ENCODE peak calls at places on chromosomes 1 and 21, in ten cellular contexts. D, K, B, X, N, M, T, H, E and V are unnamed samples.

GRCh38 chr1:228274452-228275153 is 66.8 kb downstream of the OBSCN start:
- DNase-seq in D (no peak), M (no peak), X (no peak), E (no peak), N (peak), T (no peak), H (no peak), B (no peak), K (peak), V (no peak)

GRCh38 chr1:111739984-111740765 is 980 bp upstream of the INKA2 start:
- DNase-seq in B (no peak), H (peak), N (peak), X (peak), D (peak), T (peak), K (peak), M (peak), E (peak), V (peak)

GRCh38 chr1:95916616-95917015 is 682.6 kb downstream of the RWDD3 start:
- DNase-seq in N (no peak), D (peak), X (no peak), T (no peak), H (peak), E (no peak), K (no peak), B (no peak), M (no peak), V (peak)

GRCh38 chr1:29736582-29737188 is 500.4 kb downstream of the PTPRU start:
- DNase-seq in X (no peak), K (no peak), T (peak), E (no peak), M (peak), N (no peak), D (peak), B (no peak), H (peak), V (peak)

GRCh38 chr1:183961132-183961531 is 76.4 kb downstream of the COLGALT2 start:
- DNase-seq in H (no peak), X (no peak), D (no peak), B (no peak), E (no peak), T (no peak), K (no peak), M (no peak), N (no peak), V (no peak)

GRCh38 chr1:57623039-57623790 is 199.4 kb upstream of the DAB1 start:
- DNase-seq in E (no peak), B (no peak), T (no peak), K (no peak), H (peak), N (no peak), D (peak), M (no peak), X (no peak), V (no peak)

GRCh38 chr1:54976747-54977146 is 3.7 kb upstream of the TMEM61 start:
- DNase-seq in M (no peak), K (no peak), T (no peak), H (no peak), N (no peak), X (no peak), E (no peak), B (no peak), D (no peak), V (peak)

GRCh38 chr1:183069562-183070216 is 46.5 kb downstream of the LAMC1 start:
- DNase-seq in E (no peak), K (no peak), T (peak), N (no peak), D (peak), M (peak), H (no peak), B (no peak), X (no peak), V (peak)

GRCh38 chr21:10640446-10640845 is 119.1 kb downstream of the TPTE start:
- DNase-seq in T (no peak), X (no peak), K (no peak), N (no peak), D (no peak), B (no peak), E (no peak), M (no peak), H (no peak), V (no peak)

GRCh38 chr1:178282949-178283367 is 189.1 kb downstream of the RASAL2 start:
- DNase-seq in T (peak), E (no peak), H (peak), N (no peak), D (peak), X (no peak), M (peak), B (no peak), K (no peak), V (peak)

GRCh38 chr21:45768741-45769049 is 125.2 kb downstream of the PCBP3 start:
- DNase-seq in N (peak), B (no peak), M (no peak), X (no peak), H (no peak), E (no peak), K (no peak), D (no peak), T (no peak), V (no peak)

GRCh38 chr1:2355408-2356261 is 35.7 kb downstream of the MORN1 start:
- DNase-seq in X (no peak), H (no peak), K (peak), D (no peak), N (peak), M (no peak), B (no peak), T (no peak), E (no peak), V (no peak)

GRCh38 chr1:26786437-26787380 is 1.0 kb upstream of the PIGV start:
- DNase-seq in X (peak), M (no peak), T (peak), K (no peak), N (peak), E (peak), B (peak), H (peak), D (peak), V (no peak)

GRCh38 chr21:43276811-43277210 is 108.0 kb downstream of the CRYAA start:
- DNase-seq in B (no peak), N (no peak), E (no peak), D (no peak), T (no peak), M (no peak), H (no peak), K (no peak), X (no peak), V (no peak)

GRCh38 chr1:34695580-34695979 is 59.3 kb upstream of the GJB5 start:
- DNase-seq in N (no peak), B (no peak), H (no peak), E (no peak), T (no peak), X (no peak), D (no peak), K (no peak), M (no peak), V (no peak)

GRCh38 chr1:33719771-33720670 is 143.9 kb upstream of the HMGB4 start:
- DNase-seq in E (no peak), K (no peak), H (peak), N (no peak), B (no peak), D (no peak), T (no peak), X (no peak), M (no peak), V (no peak)

GRCh38 chr1:234212764-234213406 is 160.4 kb upstream of the COA6 start:
- DNase-seq in E (no peak), X (no peak), B (no peak), N (no peak), H (peak), D (peak), M (peak), K (no peak), T (peak), V (peak)

GRCh38 chr1:207186503-207186902 is 82.5 kb downstream of the C4BPA start:
- DNase-seq in H (peak), X (no peak), K (no peak), M (peak), E (no peak), N (no peak), D (peak), T (peak), B (no peak), V (peak)

GRCh38 chr1:207181838-207182237 is 77.8 kb downstream of the C4BPA start:
- DNase-seq in T (peak), X (no peak), K (no peak), H (peak), M (peak), N (no peak), B (no peak), E (no peak), D (peak), V (peak)
- TF ChIP-seq CTCF in T (peak), X (no peak), K (no peak), H (peak), M (peak), N (no peak), B (no peak), E (peak), D (peak), V (peak)

GRCh38 chr1:230770317-230770716 is 23.1 kb downstream of the CAPN9 start:
- DNase-seq in E (no peak), B (no peak), M (no peak), H (no peak), K (no peak), D (no peak), N (no peak), T (no peak), X (no peak), V (no peak)

GRCh38 chr1:230772457-230773395 is 25.5 kb downstream of the CAPN9 start:
- DNase-seq in E (no peak), M (peak), D (peak), H (peak), X (no peak), T (peak), K (no peak), N (no peak), B (no peak), V (peak)

GRCh38 chr1:230766318-230766717 is 19.1 kb downstream of the CAPN9 start:
- DNase-seq in B (no peak), M (no peak), N (no peak), D (no peak), K (no peak), X (no peak), H (no peak), E (no peak), T (no peak), V (no peak)

GRCh38 chr1:230771773-230772354 is 24.7 kb downstream of the CAPN9 start:
- DNase-seq in B (no peak), E (no peak), D (no peak), T (peak), H (no peak), K (no peak), N (no peak), X (no peak), M (no peak), V (peak)

DNA sequence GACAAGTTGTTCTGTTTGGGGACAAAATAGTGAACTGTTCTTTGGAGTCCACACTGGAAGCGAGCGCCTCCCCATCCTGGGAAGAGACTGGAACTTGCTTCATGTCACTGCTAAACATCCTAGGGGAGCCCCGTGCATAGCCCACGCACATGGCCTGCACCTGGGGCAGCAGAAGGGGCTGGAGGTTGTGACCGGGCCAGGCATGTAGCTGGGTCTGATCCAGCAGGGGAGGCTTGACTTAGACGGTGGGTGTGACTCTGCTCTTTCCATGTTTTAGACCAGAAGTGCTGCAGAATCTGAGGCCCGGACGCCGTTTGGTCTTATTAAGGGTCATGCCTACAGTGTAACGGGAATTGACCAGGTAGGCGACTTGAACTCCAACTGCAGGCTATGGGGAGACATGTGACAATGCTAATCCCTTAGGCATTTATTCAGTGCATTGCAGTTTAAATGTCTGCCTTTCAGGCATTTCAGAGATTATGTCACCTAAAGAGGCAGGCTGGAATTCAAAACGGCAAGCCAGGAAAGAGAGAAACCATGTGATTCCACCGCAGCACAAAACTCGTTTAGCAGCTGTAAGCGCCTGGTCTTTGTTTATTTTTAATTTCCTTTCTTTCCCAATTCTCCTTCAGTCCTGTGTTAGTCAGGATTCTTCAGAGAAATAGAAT is 21.8 kb downstream of the CAPN9 start:
- DNase-seq in T (peak), E (no peak), B (peak), N (no peak), K (no peak), X (no peak), D (peak), H (peak), M (no peak), V (peak)
- H3K4me3 ChIP-seq in T (no peak), E (no peak), B (no peak), N (no peak), K (no peak), X (no peak), D (no peak), H (no peak), M (no peak), V (no peak)

GRCh38 chr1:13573586-13573985 is 10.0 kb upstream of the PDPN start:
- DNase-seq in T (no peak), H (no peak), E (no peak), X (no peak), N (no peak), D (no peak), M (no peak), B (no peak), K (no peak), V (no peak)

GRCh38 chr1:13570924-13571323 is 12.7 kb upstream of the PDPN start:
- DNase-seq in K (no peak), E (no peak), H (no peak), D (no peak), T (no peak), B (no peak), N (no peak), X (no peak), M (no peak), V (no peak)
- TF ChIP-seq CTCF in K (no peak), E (peak), H (peak), D (peak), T (peak), B (no peak), N (no peak), X (no peak), M (no peak), V (peak)

DNA sequence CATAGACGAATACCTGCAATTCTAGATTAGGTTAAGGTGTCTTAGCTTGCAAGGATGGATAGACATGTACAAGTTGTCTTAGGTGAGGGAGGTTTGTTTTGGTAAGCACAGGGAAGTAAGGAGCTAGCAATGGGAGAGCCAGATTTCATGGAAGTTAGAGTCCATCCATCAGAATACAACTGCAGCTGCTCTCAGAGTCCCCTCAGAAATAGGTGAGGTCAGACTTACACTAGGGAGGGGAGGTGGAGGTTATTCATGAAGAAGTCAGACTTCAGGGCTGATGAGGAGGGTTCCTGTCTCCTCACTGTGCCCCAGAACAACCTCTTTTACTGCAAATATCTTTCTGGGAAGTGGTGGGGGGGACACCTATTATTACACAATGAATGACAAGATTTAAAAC is 85.3 kb downstream of the KCTD3 start:
- DNase-seq in T (no peak), H (no peak), D (no peak), N (no peak), M (no peak), K (no peak), X (no peak), E (no peak), B (no peak), V (no peak)
- H3K4me3 ChIP-seq in T (no peak), H (no peak), D (no peak), N (no peak), M (no peak), K (no peak), X (no peak), E (no peak), B (no peak), V (no peak)

DNA sequence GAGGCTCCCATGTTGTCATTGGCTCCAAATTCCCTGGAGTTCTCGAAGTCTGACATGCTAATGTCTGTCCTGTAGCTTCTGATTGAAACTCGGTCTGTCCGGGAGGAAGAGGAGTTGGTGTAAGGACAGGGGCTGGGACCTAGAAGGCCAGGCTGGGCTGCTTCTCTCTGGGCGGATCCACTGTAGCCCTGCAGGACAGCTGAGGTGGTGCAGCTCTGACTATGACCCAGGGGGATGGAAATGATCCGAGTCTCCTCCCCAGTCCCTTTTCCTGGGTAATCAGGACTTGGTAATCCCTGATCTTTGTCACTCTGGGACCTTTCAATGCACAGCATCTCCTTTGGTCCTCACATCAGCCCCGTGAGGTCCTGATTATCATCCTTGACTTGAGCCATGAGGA is 10.0 kb upstream of the FCMR start:
- DNase-seq in E (no peak), M (no peak), K (no peak), T (no peak), D (no peak), X (no peak), B (no peak), N (no peak), H (no peak), V (no peak)
- TF ChIP-seq CTCF in E (peak), M (no peak), K (no peak), T (peak), D (peak), X (peak), B (no peak), N (no peak), H (peak), V (no peak)

DNA sequence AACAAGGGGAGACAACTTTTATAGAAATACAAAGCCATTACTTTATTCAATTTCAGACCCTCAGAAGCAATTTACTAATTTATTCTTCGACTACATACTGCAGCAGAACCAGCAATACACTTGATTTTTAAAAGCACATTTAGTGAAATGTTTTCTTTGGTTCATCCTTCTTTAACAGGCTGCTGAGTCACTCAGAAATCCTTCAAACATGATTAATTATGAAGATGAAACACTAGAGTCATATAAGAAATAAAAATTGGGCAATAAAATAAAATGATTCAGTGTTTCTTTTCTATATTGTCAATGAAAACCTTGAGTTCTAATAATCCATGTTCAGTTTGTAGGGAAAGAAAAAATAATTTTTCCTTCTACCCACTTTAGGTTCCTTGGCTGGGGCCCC is 47.0 kb downstream of the CHML start:
- DNase-seq in X (no peak), D (peak), E (no peak), K (no peak), N (no peak), H (no peak), T (peak), B (no peak), M (no peak), V (peak)
- H3K4me3 ChIP-seq in X (no peak), D (no peak), E (no peak), K (no peak), N (no peak), H (no peak), T (no peak), B (no peak), M (no peak), V (no peak)

GRCh38 chr1:106960412-106960811 is 96.1 kb upstream of the PRMT6 start:
- DNase-seq in X (no peak), E (peak), M (no peak), D (no peak), H (no peak), B (no peak), T (no peak), K (no peak), N (no peak), V (no peak)

GRCh38 chr1:106964505-106964904 is 92.0 kb upstream of the PRMT6 start:
- DNase-seq in N (no peak), H (no peak), D (no peak), B (no peak), X (no peak), T (no peak), E (no peak), M (no peak), K (no peak), V (no peak)

GRCh38 chr1:106957795-106958194 is 98.7 kb upstream of the PRMT6 start:
- DNase-seq in H (no peak), X (no peak), M (no peak), T (no peak), N (no peak), B (no peak), K (no peak), D (no peak), E (no peak), V (no peak)

GRCh38 chr1:106962591-106962990 is 93.9 kb upstream of the PRMT6 start:
- DNase-seq in M (no peak), E (no peak), K (no peak), N (no peak), B (no peak), T (no peak), X (no peak), D (no peak), H (no peak), V (no peak)

DNA sequence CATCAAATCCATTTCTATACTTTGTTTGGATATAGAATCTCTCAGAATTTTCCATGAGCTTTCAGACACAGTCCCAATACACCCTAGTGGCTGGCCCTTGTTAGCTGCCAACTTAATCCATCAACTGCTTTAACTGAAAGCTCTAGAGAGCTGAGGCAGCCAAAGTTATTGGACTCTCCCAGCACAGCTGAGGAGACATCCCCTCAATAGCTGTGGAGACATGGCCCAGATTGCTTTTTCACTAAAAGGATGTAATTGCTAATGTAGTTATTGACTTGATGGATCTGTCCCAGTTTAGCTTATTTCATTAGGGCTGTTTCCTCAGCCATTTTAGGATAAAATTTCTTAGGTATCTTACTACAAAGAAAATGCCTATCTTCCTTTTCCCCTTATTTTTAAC is 94.8 kb upstream of the PRMT6 start:
- DNase-seq in K (no peak), E (no peak), X (no peak), M (no peak), T (no peak), D (no peak), B (no peak), N (no peak), H (no peak), V (no peak)
- TF ChIP-seq CTCF in K (no peak), E (no peak), X (no peak), M (no peak), T (no peak), D (no peak), B (no peak), N (no peak), H (no peak), V (no peak)

GRCh38 chr1:10495475-10495817 is 20.7 kb downstream of the PEX14 start:
- DNase-seq in E (no peak), X (no peak), M (no peak), N (no peak), T (no peak), D (no peak), B (peak), K (no peak), H (no peak), V (no peak)
- H3K4me3 ChIP-seq in E (peak), X (no peak), M (no peak), N (peak), T (peak), D (no peak), B (no peak), K (peak), H (no peak), V (peak)